ENCODE peak calls at places on chromosomes 2 and 18, in eight cellular contexts. N, R, C, O, U, A, F and M are unnamed samples.

GRCh38 chr18:21598726-21599584 is 1.5 kb downstream of the ESCO1 start:
- DNase-seq in N (no peak), O (no peak), U (no peak), A (peak), C (no peak), R (no peak), F (no peak), M (no peak)

GRCh38 chr2:109284816-109285215 is 155.8 kb downstream of the SH3RF3 start:
- DNase-seq in U (peak), O (no peak), A (no peak), F (no peak), R (peak), N (no peak), C (no peak), M (no peak)

GRCh38 chr18:10841203-10841602 is 308.2 kb downstream of the PIEZO2 start:
- DNase-seq in U (no peak), R (no peak), C (no peak), O (no peak), N (no peak), F (no peak), A (no peak), M (no peak)

GRCh38 chr18:79791141-79791972 is 6.4 kb upstream of the KCNG2 start:
- DNase-seq in F (no peak), R (peak), A (peak), O (no peak), U (peak), C (peak), N (no peak), M (peak)

GRCh38 chr2:106771811-106772210 is 114.2 kb downstream of the ST6GAL2 start:
- DNase-seq in O (no peak), U (no peak), A (no peak), C (no peak), N (no peak), R (no peak), F (no peak), M (no peak)

GRCh38 chr2:140348826-140349225 is 1568.6 kb upstream of the NXPH2 start:
- DNase-seq in O (no peak), C (no peak), A (no peak), R (no peak), N (no peak), U (no peak), F (peak), M (no peak)

GRCh38 chr2:216829533-216829932 is 30.3 kb downstream of the TNP1 start:
- DNase-seq in A (peak), R (peak), N (no peak), O (no peak), C (peak), U (peak), F (no peak), M (no peak)

GRCh38 chr2:122734756-122735155 is 979.3 kb downstream of the TSN start:
- DNase-seq in N (no peak), R (no peak), A (peak), U (no peak), F (no peak), O (no peak), C (no peak), M (no peak)

GRCh38 chr2:183564726-183565125 is 440.5 kb downstream of the NUP35 start:
- DNase-seq in O (no peak), C (no peak), R (no peak), U (no peak), N (no peak), A (peak), F (no peak), M (no peak)

GRCh38 chr2:215711484-215712034 is 275.7 kb upstream of the FN1 start:
- DNase-seq in F (no peak), N (no peak), C (no peak), U (no peak), O (no peak), R (no peak), A (peak), M (no peak)

GRCh38 chr2:200172521-200172920 is 134.0 kb upstream of the SPATS2L start:
- DNase-seq in O (no peak), C (no peak), U (no peak), N (no peak), R (no peak), F (no peak), A (no peak), M (no peak)

GRCh38 chr18:62435435-62436031 is 87.3 kb upstream of the ZCCHC2 start:
- DNase-seq in N (no peak), U (no peak), O (no peak), R (no peak), A (no peak), C (no peak), F (no peak), M (no peak)

GRCh38 chr2:54331095-54331835 is 75.2 kb upstream of the TSPYL6 start:
- DNase-seq in O (no peak), C (no peak), F (no peak), U (no peak), A (no peak), N (no peak), R (no peak), M (no peak)

GRCh38 chr2:171514908-171515582 is 7.2 kb upstream of the CYBRD1 start:
- DNase-seq in O (no peak), U (no peak), C (no peak), F (no peak), N (no peak), R (no peak), A (no peak), M (no peak)

GRCh38 chr2:15177103-15177502 is 384.0 kb downstream of the NBAS start:
- DNase-seq in U (no peak), N (no peak), R (no peak), F (no peak), C (peak), O (peak), A (peak), M (peak)

GRCh38 chr18:13726972-13727331 is 479 bp downstream of the RNMT start:
- DNase-seq in N (peak), A (peak), O (peak), R (peak), C (peak), U (peak), F (no peak), M (no peak)

GRCh38 chr2:154692927-154693326 is 5.6 kb upstream of the KCNJ3 start:
- DNase-seq in U (no peak), N (no peak), C (no peak), O (no peak), R (no peak), A (peak), F (no peak), M (no peak)

GRCh38 chr2:201918981-201919380 is 112.6 kb downstream of the CDK15 start:
- DNase-seq in U (no peak), F (no peak), N (no peak), C (no peak), R (no peak), A (no peak), O (no peak), M (no peak)

GRCh38 chr2:73076701-73077423 is 5.3 kb upstream of the SFXN5 start:
- DNase-seq in N (no peak), U (no peak), O (no peak), F (no peak), R (no peak), A (no peak), C (no peak), M (no peak)

GRCh38 chr18:79434611-79435010 is 38.9 kb downstream of the NFATC1 start:
- DNase-seq in U (no peak), F (no peak), A (no peak), O (no peak), N (no peak), R (no peak), C (no peak), M (no peak)

GRCh38 chr2:64888591-64889309 is 100.4 kb upstream of the SLC1A4 start:
- DNase-seq in U (no peak), R (no peak), F (no peak), N (no peak), O (no peak), A (peak), C (peak), M (peak)

GRCh38 chr2:127154396-127154795 is 47.4 kb upstream of the BIN1 start:
- DNase-seq in U (no peak), F (no peak), R (no peak), C (no peak), A (no peak), N (no peak), O (no peak), M (no peak)

GRCh38 chr18:23805898-23806297 is 116.6 kb downstream of the LAMA3 start:
- DNase-seq in A (peak), R (no peak), C (no peak), U (no peak), F (no peak), O (no peak), N (no peak), M (no peak)

GRCh38 chr2:71730785-71731383 is 277.5 kb downstream of the DYSF start:
- DNase-seq in O (no peak), U (no peak), N (no peak), A (no peak), R (no peak), F (no peak), C (no peak), M (no peak)

GRCh38 chr2:8489751-8490150 is 192.1 kb upstream of the ID2 start:
- DNase-seq in U (no peak), R (no peak), N (no peak), A (no peak), F (no peak), C (no peak), O (no peak), M (no peak)
- H3K27ac ChIP-seq in U (no peak), R (no peak), N (no peak), A (no peak), F (no peak), C (no peak), O (no peak), M (no peak)

DNA sequence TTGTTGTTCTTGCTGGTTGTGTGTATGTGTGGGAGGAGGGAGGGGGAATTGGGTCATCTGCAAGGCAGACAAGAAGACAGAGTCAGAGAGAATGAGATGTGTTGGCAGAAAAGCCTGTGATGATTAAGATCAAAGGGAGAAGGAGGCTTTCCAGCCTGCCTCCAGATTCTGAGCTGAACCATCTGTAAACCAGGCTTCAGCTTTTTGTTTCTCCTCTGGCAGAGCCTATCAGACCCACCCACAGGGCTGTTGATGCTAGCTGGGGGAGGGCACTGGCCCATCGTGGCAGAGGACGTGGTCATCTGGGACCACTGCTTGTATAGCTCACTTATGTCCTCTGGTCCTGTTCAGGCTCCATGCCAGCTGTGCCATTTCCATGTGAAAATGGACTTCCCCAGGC is 27.6 kb upstream of the COL6A3 start:
- DNase-seq in R (no peak), O (no peak), N (no peak), U (no peak), F (no peak), C (no peak), A (no peak), M (no peak)
- H3K27ac ChIP-seq in R (no peak), O (no peak), N (no peak), U (no peak), F (no peak), C (no peak), A (no peak), M (no peak)

GRCh38 chr2:150520887-150521664 is 33.6 kb upstream of the RND3 start:
- DNase-seq in C (no peak), F (no peak), N (no peak), A (peak), O (no peak), U (no peak), R (no peak), M (peak)
- H3K27ac ChIP-seq in C (no peak), F (no peak), N (no peak), A (no peak), O (no peak), U (no peak), R (peak), M (peak)

DNA sequence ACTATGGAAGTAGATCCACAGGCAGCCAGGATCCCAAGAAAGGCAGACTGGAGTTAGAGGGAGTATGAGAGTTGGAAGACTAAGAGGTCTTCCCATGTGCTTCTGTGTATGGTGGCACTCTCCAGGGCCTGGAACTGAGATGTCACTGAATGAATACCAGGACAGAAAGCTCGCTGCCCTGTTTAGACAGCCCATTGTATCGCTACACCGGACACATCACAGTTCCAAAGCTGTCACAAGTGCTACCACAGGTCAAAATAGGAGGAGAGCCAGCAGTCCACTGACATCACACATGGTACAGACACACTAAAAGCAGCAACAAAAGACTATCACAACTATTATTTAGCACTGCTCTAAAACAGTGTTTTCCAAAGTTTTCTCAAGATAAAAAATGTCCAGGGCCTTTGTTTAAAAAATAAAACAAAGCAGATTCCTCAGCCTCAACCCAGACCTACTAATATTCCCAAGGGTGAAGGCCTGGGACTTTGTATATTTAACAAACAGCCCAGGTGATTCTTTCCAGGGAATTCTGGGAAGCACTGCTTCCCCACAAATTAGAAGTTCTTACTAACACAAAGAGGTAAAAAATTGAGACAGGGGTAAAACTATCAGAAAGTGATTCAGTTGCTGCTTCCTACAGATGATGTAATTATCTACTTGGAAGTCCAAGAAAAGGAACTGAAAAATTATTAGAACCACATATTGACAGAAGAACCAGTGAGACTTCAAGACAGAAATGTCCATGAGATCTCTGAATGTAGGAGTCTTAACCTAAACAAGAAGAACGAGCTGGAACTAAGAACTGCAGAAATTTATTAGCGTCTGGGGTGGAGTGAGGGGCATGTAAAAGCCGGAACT is 116.0 kb downstream of the DTNB start:
- DNase-seq in U (no peak), F (no peak), R (no peak), N (no peak), C (no peak), A (no peak), O (no peak), M (no peak)
- H3K27ac ChIP-seq in U (no peak), F (no peak), R (no peak), N (peak), C (no peak), A (no peak), O (no peak), M (no peak)

DNA sequence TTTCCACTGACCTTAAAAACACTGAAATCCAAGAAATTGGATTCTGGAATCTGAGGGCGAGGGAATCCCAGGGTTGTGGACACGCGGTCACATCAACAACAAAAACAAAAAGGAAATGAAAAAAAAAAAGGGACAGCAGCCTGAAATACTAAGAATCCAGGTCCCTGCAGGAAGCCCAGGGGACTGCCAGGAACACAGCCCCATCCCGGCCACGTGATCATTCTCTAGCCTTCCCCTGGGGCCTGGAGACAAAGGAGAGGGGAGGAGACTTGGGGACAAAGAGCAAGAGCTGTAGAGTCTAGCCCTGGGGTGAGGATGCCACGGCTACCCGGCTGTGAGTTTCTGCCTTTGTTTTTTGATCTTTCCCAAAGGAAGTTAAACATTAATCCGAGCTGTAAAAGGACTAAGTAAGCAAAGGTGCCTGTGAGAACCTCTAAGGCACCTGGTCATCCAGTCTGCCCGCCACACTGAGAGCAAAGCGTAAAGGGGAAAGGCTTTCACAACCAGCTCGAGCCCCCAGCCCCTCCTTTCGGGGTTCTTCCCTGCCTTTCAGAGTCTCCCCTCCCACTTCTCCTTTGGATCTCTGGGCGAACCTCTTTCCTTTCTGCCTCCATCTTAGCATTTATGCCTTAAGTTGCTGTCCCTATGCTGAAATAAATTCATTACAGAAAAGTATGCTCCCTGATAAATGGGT is 57.9 kb upstream of the MSH2 start:
- DNase-seq in R (peak), N (peak), C (peak), O (no peak), A (peak), U (peak), F (peak), M (no peak)
- H3K27ac ChIP-seq in R (peak), N (peak), C (peak), O (no peak), A (peak), U (no peak), F (peak), M (peak)

DNA sequence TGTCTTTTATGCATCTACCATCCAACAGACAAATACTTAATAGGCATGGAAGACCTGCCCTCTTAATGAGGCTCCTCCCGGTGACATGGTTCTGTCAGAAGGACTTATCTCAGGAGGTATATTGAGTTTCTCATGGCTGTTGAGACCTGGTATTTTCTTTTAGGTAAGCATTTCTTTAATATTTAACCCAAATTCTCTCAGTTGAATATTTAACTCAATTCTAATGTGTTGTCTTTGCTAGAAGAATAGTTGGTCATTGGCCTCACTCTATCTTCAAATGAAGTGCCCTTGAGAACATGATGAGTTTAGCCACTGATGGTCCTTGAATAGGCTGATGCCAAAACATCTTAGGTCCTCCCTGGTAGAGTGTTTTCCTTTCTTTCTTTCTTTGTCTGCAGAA is 42.2 kb downstream of the TGIF1 start:
- DNase-seq in U (no peak), N (no peak), F (no peak), A (no peak), R (no peak), C (no peak), O (no peak), M (no peak)
- H3K27ac ChIP-seq in U (no peak), N (no peak), F (no peak), A (no peak), R (no peak), C (no peak), O (no peak), M (no peak)